ENCODE peak calls at places on chromosomes 16 and 17, in seven cellular contexts. K is SJCRH30; V is ovary; Q is heart right ventricle; X is right cardiac atrium; G is K562; L is CD4-positive, CD25-positive, alpha-beta regulatory T cell. S is an unnamed sample. For H3K4me1 and H3K9me3, the result is how much of the 10 kb centered on the place peaks cover.

GRCh38 chr16:12766853-12767252 is 36.8 kb downstream of the CPPED1 start:
- DNase-seq in K (no peak), V (no peak), Q (no peak), X (no peak), G (no peak), L (no peak), S (no peak)

GRCh38 chr17:4142107-4142900 is 526 bp downstream of the ZZEF1 start:
- DNase-seq in K (peak), V (peak), Q (peak), X (peak), G (no peak), L (no peak), S (no peak)

GRCh38 chr16:551210-551609 is 9.0 kb upstream of the PRR35 start:
- DNase-seq in K (no peak), V (no peak), Q (no peak), X (no peak), G (no peak), L (no peak), S (no peak)

GRCh38 chr16:7440886-7441400 is 108.3 kb downstream of the RBFOX1 start:
- DNase-seq in K (no peak), V (no peak), Q (no peak), X (no peak), G (no peak), L (no peak), S (no peak)

GRCh38 chr17:36768355-36768754 is 167.0 kb downstream of the MRM1 start:
- DNase-seq in K (no peak), V (no peak), Q (no peak), X (no peak), G (peak), L (no peak), S (no peak)

GRCh38 chr16:23155445-23156049 is 6.3 kb upstream of the USP31 start:
- DNase-seq in K (no peak), V (no peak), Q (no peak), X (no peak), G (no peak), L (no peak), S (no peak)

GRCh38 chr16:54342966-54343365 is 56.4 kb upstream of the IRX3 start:
- DNase-seq in K (no peak), V (no peak), Q (no peak), X (no peak), G (no peak), L (no peak), S (no peak)

GRCh38 chr16:85998868-85999729 is 100.1 kb downstream of the IRF8 start:
- DNase-seq in K (no peak), V (no peak), Q (no peak), X (no peak), G (no peak), L (no peak), S (peak)

GRCh38 chr17:33871720-33872535 is 383.2 kb upstream of the CCL2 start:
- DNase-seq in K (peak), V (no peak), Q (no peak), X (no peak), G (peak), L (no peak), S (no peak)

GRCh38 chr17:44177641-44178040 is 7.1 kb downstream of the ASB16 start:
- DNase-seq in K (no peak), V (no peak), Q (no peak), X (no peak), G (no peak), L (no peak), S (no peak)

GRCh38 chr16:70703835-70704381 is 18.1 kb upstream of the MTSS2 start:
- DNase-seq in K (no peak), V (no peak), Q (no peak), X (no peak), G (no peak), L (no peak), S (no peak)

GRCh38 chr16:48862087-48862532 is 252.1 kb upstream of the N4BP1 start:
- DNase-seq in K (no peak), V (no peak), Q (no peak), X (no peak), G (peak), L (no peak), S (no peak)

GRCh38 chr16:81204794-81205680 is 33.5 kb upstream of the BCO1 start:
- DNase-seq in K (peak), V (peak), Q (peak), X (no peak), G (peak), L (peak), S (no peak)

GRCh38 chr16:49970818-49971431 is 54.1 kb upstream of the CNEP1R1 start:
- DNase-seq in K (no peak), V (no peak), Q (no peak), X (no peak), G (no peak), L (no peak), S (no peak)

DNA sequence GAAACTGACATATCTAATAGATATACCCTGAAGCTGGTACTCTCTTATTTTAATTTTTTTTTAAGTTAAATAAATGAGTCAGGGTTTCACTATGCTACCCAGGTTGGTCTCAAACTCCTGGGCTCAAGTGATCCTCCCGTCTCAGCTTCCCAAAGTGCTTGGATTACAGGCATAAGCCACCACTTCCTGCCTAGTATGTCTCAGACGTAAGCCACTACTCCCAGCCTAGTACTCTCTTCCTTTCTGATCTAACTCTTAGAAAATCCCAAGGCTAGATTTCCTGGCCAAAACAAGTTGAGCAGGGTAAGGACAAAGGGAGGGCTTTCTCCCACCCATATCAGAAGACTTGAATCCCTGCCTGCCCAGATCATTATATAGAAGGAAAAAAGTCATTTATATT is 33.7 kb downstream of the HOXB1 start:
- DNase-seq in K (peak), V (no peak), Q (no peak), X (no peak), G (no peak), L (no peak), S (no peak)
- H3K4me1 ChIP-seq in K (under half), V (under half), Q (under half), X (under half), G (under half), L (under half), S (under half)

GRCh38 chr16:35431829-35432663 is 1972.6 kb downstream of the TP53TG3F start:
- DNase-seq in K (peak), V (no peak), Q (no peak), X (no peak), G (peak), L (no peak), S (no peak)
- H3K9me3 ChIP-seq in K (under half), V (under half), Q (under half), X (under half), G (under half), L (under half), S (under half)

GRCh38 chr17:9024497-9024896 is 3.2 kb downstream of the NTN1 start:
- DNase-seq in K (no peak), V (no peak), Q (no peak), X (no peak), G (no peak), L (no peak), S (no peak)

GRCh38 chr17:9028632-9029570 is 7.6 kb downstream of the NTN1 start:
- DNase-seq in K (no peak), V (no peak), Q (no peak), X (no peak), G (no peak), L (no peak), S (peak)

GRCh38 chr17:9026741-9027140 is 5.4 kb downstream of the NTN1 start:
- DNase-seq in K (no peak), V (no peak), Q (no peak), X (no peak), G (no peak), L (no peak), S (no peak)

GRCh38 chr17:9032151-9032550 is 10.8 kb downstream of the NTN1 start:
- DNase-seq in K (no peak), V (no peak), Q (no peak), X (no peak), G (no peak), L (no peak), S (no peak)

DNA sequence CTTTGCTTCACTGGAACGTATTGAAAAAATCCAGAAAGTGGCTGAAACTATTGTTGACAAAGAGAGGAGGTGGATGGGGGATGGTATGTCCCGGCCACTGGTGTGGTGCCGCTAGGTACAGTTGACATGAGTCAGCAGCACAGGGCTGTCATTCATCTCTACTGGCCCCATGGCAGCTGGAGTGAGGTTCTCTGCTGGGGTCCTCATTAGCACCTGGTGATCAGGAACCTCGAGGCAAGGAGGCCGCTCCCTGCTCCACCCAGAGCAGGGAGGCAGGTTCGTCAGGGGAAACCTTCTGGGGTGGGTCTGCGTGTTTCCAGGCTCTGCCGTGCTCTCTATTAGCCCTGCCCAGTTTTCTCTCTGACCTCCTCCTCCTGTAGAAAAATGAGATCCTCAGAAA is 6.9 kb downstream of the NTN1 start:
- DNase-seq in K (no peak), V (no peak), Q (no peak), X (no peak), G (no peak), L (no peak), S (no peak)
- H3K4me1 ChIP-seq in K (under half), V (under half), Q (under half), X (under half), G (under half), L (under half), S (under half)

GRCh38 chr16:35598696-35599332 is 2139.4 kb downstream of the TP53TG3F start:
- DNase-seq in K (no peak), V (no peak), Q (no peak), X (no peak), G (no peak), L (no peak), S (no peak)
- H3K9me3 ChIP-seq in K (under half), V (under half), Q (under half), X (under half), G (under half), L (under half), S (under half)

GRCh38 chr16:10988879-10989278 is 44.5 kb downstream of the CLEC16A start:
- DNase-seq in K (no peak), V (no peak), Q (no peak), X (no peak), G (no peak), L (no peak), S (no peak)

GRCh38 chr16:10990378-10990777 is 46.0 kb downstream of the CLEC16A start:
- DNase-seq in K (no peak), V (no peak), Q (no peak), X (no peak), G (no peak), L (no peak), S (no peak)

GRCh38 chr16:10987361-10988163 is 43.2 kb downstream of the CLEC16A start:
- DNase-seq in K (no peak), V (no peak), Q (no peak), X (no peak), G (no peak), L (peak), S (no peak)

GRCh38 chr16:10988164-10988803 is 43.9 kb downstream of the CLEC16A start:
- DNase-seq in K (no peak), V (no peak), Q (no peak), X (no peak), G (peak), L (no peak), S (no peak)

GRCh38 chr16:10989494-10989893 is 45.1 kb downstream of the CLEC16A start:
- DNase-seq in K (no peak), V (no peak), Q (no peak), X (no peak), G (no peak), L (no peak), S (no peak)
- H3K4me1 ChIP-seq in K (under half), V (under half), Q (under half), X (under half), G (under half), L (under half), S (under half)

DNA sequence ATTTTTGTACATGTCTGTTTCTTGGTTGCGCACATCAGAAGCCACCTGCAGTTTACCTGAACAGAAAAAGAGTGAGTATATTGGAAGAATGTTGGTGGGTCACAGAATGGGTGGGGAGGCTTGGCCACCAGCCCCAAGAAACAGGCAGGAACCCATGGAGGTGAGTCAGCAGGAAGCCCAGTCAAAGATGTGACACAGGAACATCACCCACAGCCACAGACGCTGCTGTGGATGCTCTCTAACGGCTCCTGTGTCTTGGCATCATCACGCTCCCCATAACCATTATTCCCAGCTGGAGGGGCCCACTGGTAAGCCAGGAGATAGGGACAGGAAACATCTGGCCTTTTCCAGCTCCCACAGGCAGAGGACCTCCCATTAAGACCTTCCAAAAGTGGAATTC is 94.0 kb upstream of the WSB1 start:
- DNase-seq in K (no peak), V (no peak), Q (no peak), X (no peak), G (peak), L (no peak), S (no peak)
- H3K9me3 ChIP-seq in K (under half), V (under half), Q (under half), X (under half), G (under half), L (under half), S (under half)

GRCh38 chr17:77424585-77425344 is 284.0 kb downstream of the SEC14L1 start:
- DNase-seq in K (peak), V (peak), Q (peak), X (peak), G (peak), L (no peak), S (no peak)
- H3K4me1 ChIP-seq in K (half or more), V (half or more), Q (half or more), X (half or more), G (half or more), L (half or more), S (under half)

GRCh38 chr17:48373130-48373844 is 56.7 kb downstream of the SKAP1 start:
- DNase-seq in K (no peak), V (no peak), Q (no peak), X (no peak), G (no peak), L (no peak), S (no peak)
- H3K9me3 ChIP-seq in K (under half), V (under half), Q (under half), X (under half), G (under half), L (under half), S (under half)

GRCh38 chr16:67546091-67546501 is 16.2 kb upstream of the CTCF start:
- DNase-seq in K (no peak), V (no peak), Q (no peak), X (no peak), G (no peak), L (no peak), S (no peak)

GRCh38 chr16:67548265-67549126 is 13.8 kb upstream of the CTCF start:
- DNase-seq in K (no peak), V (no peak), Q (no peak), X (no peak), G (no peak), L (no peak), S (no peak)

GRCh38 chr16:67547423-67548264 is 14.7 kb upstream of the CTCF start:
- DNase-seq in K (no peak), V (peak), Q (no peak), X (no peak), G (no peak), L (peak), S (no peak)

GRCh38 chr16:67545665-67546024 is 16.7 kb upstream of the CTCF start:
- DNase-seq in K (no peak), V (peak), Q (no peak), X (no peak), G (no peak), L (no peak), S (no peak)

DNA sequence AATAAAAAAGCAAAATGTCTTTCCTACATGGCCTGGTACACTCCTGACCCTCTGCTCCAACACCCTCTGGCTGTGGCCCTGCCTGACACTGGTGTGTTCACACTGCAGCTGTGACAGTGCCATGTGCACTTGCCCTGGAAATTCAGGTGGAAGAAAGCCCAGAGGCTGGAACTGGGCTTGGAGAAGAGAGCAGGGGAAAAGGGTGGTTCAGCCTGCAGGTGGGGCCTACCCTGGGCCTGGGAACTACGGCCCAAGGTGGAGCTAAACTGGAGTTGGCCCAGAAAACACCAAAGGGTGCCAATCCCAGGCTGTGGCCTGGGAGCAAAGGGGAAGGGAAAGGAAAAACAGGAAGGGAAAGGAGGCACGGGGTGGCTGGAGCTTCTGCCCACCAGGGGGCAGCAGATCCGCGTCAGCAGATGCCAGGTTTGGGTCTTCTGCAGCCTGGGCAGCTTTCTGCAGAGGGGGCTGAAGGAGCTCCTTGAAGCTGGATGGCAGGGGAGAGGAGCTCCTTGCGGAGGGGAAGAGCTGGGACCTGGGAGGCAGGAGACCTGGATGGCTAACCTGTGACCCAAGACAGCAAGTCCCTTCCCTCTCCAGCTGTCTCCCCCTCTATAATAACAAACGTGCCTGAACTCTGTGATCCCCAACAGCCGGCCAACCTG is 15.4 kb upstream of the CTCF start:
- DNase-seq in K (peak), V (peak), Q (peak), X (peak), G (peak), L (peak), S (peak)
- H3K4me1 ChIP-seq in K (under half), V (under half), Q (under half), X (under half), G (under half), L (under half), S (under half)

GRCh38 chr16:3317315-3317999 is 12.2 kb downstream of the ZNF75A start:
- DNase-seq in K (no peak), V (no peak), Q (no peak), X (no peak), G (no peak), L (no peak), S (no peak)
- H3K9me3 ChIP-seq in K (under half), V (under half), Q (under half), X (under half), G (under half), L (half or more), S (half or more)

S was measured in ascending aorta.